ENCODE peak calls at places on chromosomes 16 and 17, in six cellular contexts. T, M, S, I, U and A are unnamed samples.

GRCh38 chr17:58280480-58281217 is at the start of gene MPO:
- DNase-seq in T (no peak), M (no peak), S (no peak), I (no peak), U (no peak), A (no peak)

GRCh38 chr17:76573096-76573495 is 12.6 kb downstream of the ST6GALNAC2 start:
- DNase-seq in T (no peak), M (no peak), S (no peak), I (no peak), U (no peak), A (no peak)

GRCh38 chr16:85138825-85139627 is 26.8 kb upstream of the CIBAR2 start:
- DNase-seq in T (no peak), M (no peak), S (no peak), I (no peak), U (no peak), A (no peak)

GRCh38 chr16:4944333-4945281 is 7.7 kb upstream of the PPL start:
- DNase-seq in T (peak), M (peak), S (peak), I (peak), U (peak), A (peak)

GRCh38 chr16:72123426-72123825 is 29.8 kb downstream of the DHX38 start:
- DNase-seq in T (no peak), M (no peak), S (no peak), I (no peak), U (no peak), A (no peak)

GRCh38 chr17:54945246-54945645 is 23.2 kb downstream of the COX11 start:
- DNase-seq in T (no peak), M (no peak), S (no peak), I (no peak), U (no peak), A (no peak)

GRCh38 chr16:57639172-57639571 is 10.7 kb downstream of the ADGRG1 start:
- DNase-seq in T (peak), M (no peak), S (no peak), I (no peak), U (peak), A (peak)

GRCh38 chr17:83180264-83180995 is 101.0 kb downstream of the METRNL start:
- DNase-seq in T (no peak), M (no peak), S (no peak), I (no peak), U (no peak), A (peak)

GRCh38 chr17:11564483-11565380 is 33.5 kb upstream of the DNAH9 start:
- DNase-seq in T (no peak), M (no peak), S (no peak), I (no peak), U (no peak), A (no peak)

GRCh38 chr16:81523387-81524115 is 78.9 kb downstream of the CMIP start:
- DNase-seq in T (no peak), M (peak), S (peak), I (peak), U (peak), A (no peak)

GRCh38 chr16:371729-372521 is 1.6 kb upstream of the MRPL28 start:
- DNase-seq in T (no peak), M (no peak), S (no peak), I (no peak), U (no peak), A (no peak)

GRCh38 chr16:78648517-78648916 is 549.1 kb downstream of the WWOX start:
- DNase-seq in T (no peak), M (no peak), S (no peak), I (no peak), U (peak), A (no peak)

GRCh38 chr17:67836205-67836987 is 11.1 kb downstream of the BPTF start:
- DNase-seq in T (no peak), M (no peak), S (peak), I (no peak), U (no peak), A (no peak)

GRCh38 chr16:67868290-67868689 is 4.6 kb upstream of the EDC4 start:
- DNase-seq in T (no peak), M (no peak), S (no peak), I (no peak), U (no peak), A (no peak)

GRCh38 chr16:31113420-31114124 is 3.9 kb upstream of the KAT8 start:
- DNase-seq in T (no peak), M (no peak), S (no peak), I (no peak), U (no peak), A (no peak)

GRCh38 chr17:17313350-17313991 is 10.3 kb downstream of the NT5M start:
- DNase-seq in T (peak), M (no peak), S (no peak), I (no peak), U (peak), A (peak)

GRCh38 chr16:15897386-15897785 is 9.0 kb upstream of the CEP20 start:
- DNase-seq in T (no peak), M (no peak), S (no peak), I (no peak), U (no peak), A (no peak)

DNA sequence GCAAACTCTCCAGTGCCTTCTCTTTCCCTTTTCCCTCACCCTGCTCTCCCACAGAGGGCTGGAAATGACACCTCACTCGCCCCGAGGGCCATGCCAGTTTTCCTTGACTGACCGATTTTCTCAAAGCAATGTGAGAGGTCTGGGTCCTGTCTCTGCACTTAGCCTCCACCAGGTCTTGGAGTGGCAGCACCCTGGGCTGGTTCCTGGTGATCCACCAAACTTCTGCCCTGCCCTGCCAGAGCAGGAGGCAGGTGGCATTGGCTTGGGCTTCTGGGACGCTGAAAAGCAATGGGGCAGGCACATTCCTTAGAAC is 97.5 kb downstream of the RAB11FIP4 start:
- DNase-seq in T (no peak), M (no peak), S (no peak), I (no peak), U (peak), A (no peak)
- TF ChIP-seq CTCF in T (no peak), M (no peak), S (no peak), I (no peak), U (no peak), A (no peak)

GRCh38 chr16:23294260-23294659 is 7.8 kb upstream of the SCNN1B start:
- DNase-seq in T (no peak), M (no peak), S (no peak), I (no peak), U (no peak), A (no peak)

GRCh38 chr16:23301251-23302044 is 654 bp upstream of the SCNN1B start:
- DNase-seq in T (no peak), M (no peak), S (no peak), I (no peak), U (no peak), A (no peak)

GRCh38 chr16:23298290-23298689 is 3.8 kb upstream of the SCNN1B start:
- DNase-seq in T (no peak), M (no peak), S (no peak), I (no peak), U (no peak), A (no peak)

GRCh38 chr16:23293016-23293415 is 9.1 kb upstream of the SCNN1B start:
- DNase-seq in T (no peak), M (no peak), S (no peak), I (no peak), U (no peak), A (no peak)

DNA sequence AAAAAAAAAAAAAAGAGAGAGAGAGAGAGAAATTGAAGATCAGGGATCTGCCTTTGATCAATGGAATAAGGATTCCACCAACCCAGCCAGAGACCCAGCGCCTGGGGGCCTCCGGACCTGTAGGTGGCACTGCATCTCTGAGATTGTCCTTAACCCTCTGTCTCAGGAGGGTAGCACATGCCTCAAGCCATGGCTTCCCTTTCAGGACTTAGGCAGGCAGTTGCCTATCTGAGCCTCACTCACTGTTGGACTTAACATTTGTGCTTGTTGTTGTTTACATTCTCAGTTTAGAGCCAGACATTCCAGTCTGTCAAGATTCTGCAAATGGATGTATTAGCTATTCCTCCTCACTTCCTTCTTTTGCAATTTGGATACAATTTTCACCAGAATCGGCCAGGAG is 5.1 kb upstream of the SCNN1B start:
- DNase-seq in T (no peak), M (no peak), S (no peak), I (no peak), U (peak), A (no peak)
- TF ChIP-seq CTCF in T (peak), M (no peak), S (no peak), I (no peak), U (no peak), A (no peak)

GRCh38 chr17:43873091-43873490 is 26.1 kb downstream of the CD300LG start:
- DNase-seq in T (no peak), M (no peak), S (no peak), I (no peak), U (no peak), A (no peak)
- TF ChIP-seq CTCF in T (peak), M (no peak), S (no peak), I (no peak), U (no peak), A (no peak)

DNA sequence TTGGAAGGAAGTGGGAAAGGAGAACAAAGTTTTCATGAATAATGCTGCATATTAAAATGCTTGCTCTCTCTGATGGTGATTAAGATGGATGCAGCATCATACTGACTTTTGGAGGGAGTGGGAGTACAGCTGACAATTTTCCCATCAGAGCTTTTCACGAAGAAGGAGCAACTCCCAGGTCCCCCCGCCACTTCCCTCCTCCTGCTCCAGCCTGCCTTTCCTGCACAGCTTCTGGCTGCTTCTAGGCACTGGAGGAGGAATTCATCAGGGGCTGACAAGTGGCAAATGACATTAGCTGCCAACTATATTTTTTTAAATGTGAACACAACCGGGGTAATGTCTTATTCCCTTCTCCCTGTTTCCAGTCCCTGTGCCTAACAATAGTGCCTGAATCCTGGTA is 477.9 kb downstream of the SHISA9 start:
- DNase-seq in T (no peak), M (no peak), S (no peak), I (no peak), U (no peak), A (no peak)
- TF ChIP-seq CTCF in T (no peak), M (no peak), S (no peak), I (no peak), U (no peak), A (no peak)

GRCh38 chr17:29115435-29115834 is 64.8 kb downstream of the MYO18A start:
- DNase-seq in T (no peak), M (no peak), S (no peak), I (no peak), U (no peak), A (no peak)

GRCh38 chr17:29116652-29117439 is 63.4 kb downstream of the MYO18A start:
- DNase-seq in T (peak), M (no peak), S (peak), I (peak), U (peak), A (peak)

GRCh38 chr17:29115906-29116651 is 64.1 kb downstream of the MYO18A start:
- DNase-seq in T (no peak), M (no peak), S (peak), I (no peak), U (no peak), A (no peak)

GRCh38 chr17:29119265-29119664 is 60.9 kb downstream of the MYO18A start:
- DNase-seq in T (no peak), M (no peak), S (no peak), I (no peak), U (no peak), A (no peak)

DNA sequence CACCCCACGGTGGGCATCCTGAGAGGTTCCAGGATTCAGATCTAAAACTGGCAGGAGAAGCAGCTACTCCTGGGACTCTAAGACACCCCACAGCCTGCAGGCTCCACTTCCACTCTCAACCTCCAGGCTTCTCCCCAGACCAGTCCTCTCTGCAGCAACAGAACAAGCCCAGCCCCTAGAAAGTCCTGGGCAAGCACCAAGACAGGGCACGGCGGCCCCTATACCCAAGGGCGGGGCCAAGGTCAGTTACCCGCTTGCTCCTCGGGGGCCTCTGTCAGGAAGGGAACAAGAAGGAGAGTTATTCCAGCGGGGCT is 62.8 kb downstream of the MYO18A start:
- DNase-seq in T (no peak), M (no peak), S (no peak), I (no peak), U (no peak), A (no peak)
- TF ChIP-seq CTCF in T (no peak), M (no peak), S (no peak), I (no peak), U (no peak), A (peak)

GRCh38 chr17:49898547-49899490 is 51.0 kb upstream of the TAC4 start:
- DNase-seq in T (no peak), M (no peak), S (no peak), I (no peak), U (no peak), A (no peak)
- TF ChIP-seq CTCF in T (peak), M (peak), S (no peak), I (no peak), U (peak), A (no peak)

DNA sequence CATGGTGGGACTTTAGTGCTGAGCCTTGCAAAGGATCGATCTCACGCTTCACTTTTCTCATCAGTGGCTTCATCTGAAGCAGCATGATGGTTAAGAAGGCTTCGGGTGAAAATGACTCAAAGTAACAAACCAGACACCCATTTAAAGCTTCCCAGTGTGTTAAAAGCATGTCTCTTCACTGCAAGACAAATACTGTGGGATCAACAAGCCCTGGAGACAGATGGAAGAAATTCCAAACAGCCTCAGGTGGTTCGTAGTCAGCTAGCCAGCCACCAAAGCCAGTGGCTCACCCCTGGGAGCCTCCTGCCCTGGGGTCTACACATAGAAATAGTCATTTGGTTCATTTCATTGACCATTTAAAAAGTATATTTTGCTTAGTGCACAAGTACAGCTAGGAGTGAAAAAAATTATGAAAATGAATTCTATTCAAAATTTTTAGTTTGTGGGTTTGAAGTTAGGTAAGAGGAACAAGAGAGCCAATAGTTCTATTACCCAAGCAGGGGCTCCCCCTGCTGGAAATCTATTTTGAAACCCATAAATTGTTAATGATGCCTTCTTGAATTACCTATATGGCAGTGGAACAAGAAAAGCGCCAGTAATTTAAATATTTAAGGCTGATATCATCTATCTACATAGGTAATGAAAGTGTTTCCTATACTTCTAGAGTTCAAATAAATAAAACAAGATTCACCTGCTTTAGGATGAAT is 51.6 kb downstream of the PMP22 start:
- DNase-seq in T (no peak), M (peak), S (peak), I (no peak), U (no peak), A (no peak)
- TF ChIP-seq CTCF in T (peak), M (peak), S (peak), I (no peak), U (no peak), A (no peak)

DNA sequence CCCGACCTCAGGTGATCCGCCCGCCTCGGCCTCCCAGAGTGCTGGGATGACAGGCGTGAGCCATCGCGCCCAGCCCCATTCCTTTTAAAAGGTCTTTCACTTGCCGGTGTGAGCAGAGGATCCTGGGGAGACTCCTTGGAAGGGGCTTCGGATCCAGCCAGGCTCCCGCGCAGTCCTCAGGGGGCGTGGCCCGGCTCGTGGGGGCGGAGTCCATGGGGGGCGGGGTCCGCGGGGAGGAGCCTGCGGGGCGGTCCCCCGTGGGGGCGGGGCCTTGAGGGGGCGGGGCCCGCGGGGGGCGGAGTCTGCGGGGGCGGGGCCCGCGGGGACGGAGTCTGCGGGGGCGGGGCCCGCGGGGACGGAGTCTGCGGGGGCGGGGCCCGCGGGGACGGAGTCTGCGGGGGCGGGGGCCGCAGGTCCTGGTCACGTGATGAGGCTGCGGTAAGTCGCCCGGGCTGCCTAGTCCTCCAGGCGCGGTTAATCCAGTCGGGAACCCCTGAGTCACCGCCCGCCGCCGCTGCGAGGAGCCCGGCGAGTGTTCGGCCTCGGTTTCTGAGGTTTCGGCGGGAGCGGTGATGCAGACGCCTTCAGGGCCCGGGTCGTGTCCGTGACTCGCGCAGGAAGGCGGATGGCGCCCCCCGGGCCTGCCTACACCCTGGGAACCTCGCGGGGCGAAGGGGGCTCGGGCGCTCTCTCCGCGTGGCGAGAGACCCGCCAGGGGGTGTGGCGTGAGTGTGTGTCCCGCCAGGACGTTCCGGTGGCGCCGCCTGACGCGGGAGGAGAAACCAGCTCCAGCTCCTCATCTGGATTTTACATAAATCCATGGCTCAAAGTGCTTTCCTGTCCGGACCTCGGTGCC is 23.6 kb upstream of the ABR start:
- DNase-seq in T (no peak), M (no peak), S (peak), I (peak), U (peak), A (no peak)
- TF ChIP-seq CTCF in T (no peak), M (no peak), S (no peak), I (no peak), U (no peak), A (no peak)

DNA sequence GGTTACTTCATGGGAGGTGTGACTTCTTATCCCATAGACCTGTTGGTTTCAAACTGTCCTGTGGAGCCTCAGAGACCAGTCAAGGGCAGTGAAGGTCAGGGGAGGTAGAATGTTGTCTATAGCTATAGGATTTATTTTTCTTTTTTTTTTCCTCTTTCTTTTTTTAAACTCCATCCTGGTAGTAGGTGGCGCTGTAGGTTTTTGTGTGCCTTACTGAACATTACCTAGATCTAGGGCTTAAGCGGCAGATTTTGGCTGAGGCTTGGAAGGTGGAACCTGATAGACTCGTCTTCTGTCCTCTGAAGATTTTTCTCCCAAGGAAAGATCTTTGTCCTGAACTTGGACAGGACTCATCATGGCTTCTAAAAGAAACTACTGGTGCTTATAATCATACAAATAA is 8.2 kb upstream of the LASP1NB start:
- DNase-seq in T (no peak), M (no peak), S (no peak), I (no peak), U (no peak), A (no peak)
- TF ChIP-seq CTCF in T (no peak), M (no peak), S (peak), I (no peak), U (no peak), A (no peak)

GRCh38 chr16:10566613-10567012 is 13.8 kb downstream of the EMP2 start:
- DNase-seq in T (no peak), M (no peak), S (no peak), I (no peak), U (no peak), A (no peak)
- TF ChIP-seq CTCF in T (no peak), M (no peak), S (no peak), I (no peak), U (no peak), A (no peak)